ENCODE peak calls at places on chromosome 13, in eight cellular contexts. I, G, P, L, B, J, K and Q are unnamed samples.

GRCh38 chr13:35854286-35854685 is 276.9 kb downstream of the DCLK1 start:
- DNase-seq in I (no peak), G (no peak), P (no peak), L (no peak), B (no peak), J (no peak), K (no peak), Q (no peak)

GRCh38 chr13:23349127-23349897 is 84.2 kb downstream of the SACS start:
- DNase-seq in I (no peak), G (no peak), P (no peak), L (no peak), B (no peak), J (peak), K (no peak), Q (no peak)

GRCh38 chr13:101628900-101629299 is 176.4 kb downstream of the ITGBL1 start:
- DNase-seq in I (no peak), G (no peak), P (no peak), L (no peak), B (no peak), J (no peak), K (no peak), Q (no peak)

GRCh38 chr13:49996166-49996915 is 501 bp upstream of the TRIM13 start:
- DNase-seq in I (peak), G (peak), P (peak), L (peak), B (peak), J (peak), K (peak), Q (peak)

GRCh38 chr13:99614465-99614885 is 113.2 kb downstream of the TM9SF2 start:
- DNase-seq in I (peak), G (peak), P (peak), L (peak), B (no peak), J (peak), K (peak), Q (peak)

GRCh38 chr13:23456437-23456836 is 22.9 kb upstream of the SACS start:
- DNase-seq in I (no peak), G (no peak), P (no peak), L (no peak), B (no peak), J (no peak), K (no peak), Q (no peak)

GRCh38 chr13:82701021-82701420 is 1181.3 kb downstream of the SLITRK1 start:
- DNase-seq in I (no peak), G (no peak), P (no peak), L (no peak), B (no peak), J (no peak), K (no peak), Q (no peak)

GRCh38 chr13:82010780-82011179 is 1669.9 kb upstream of the SPRY2 start:
- DNase-seq in I (no peak), G (no peak), P (no peak), L (no peak), B (peak), J (no peak), K (no peak), Q (no peak)

GRCh38 chr13:99681695-99682094 is 180.4 kb downstream of the TM9SF2 start:
- DNase-seq in I (no peak), G (no peak), P (no peak), L (peak), B (no peak), J (no peak), K (no peak), Q (no peak)

GRCh38 chr13:32427852-32428580 is at the start of gene N4BP2L1:
- DNase-seq in I (peak), G (peak), P (peak), L (peak), B (peak), J (peak), K (peak), Q (peak)

GRCh38 chr13:101150998-101151397 is 265.3 kb downstream of the NALCN start:
- DNase-seq in I (no peak), G (no peak), P (no peak), L (no peak), B (peak), J (peak), K (no peak), Q (no peak)

GRCh38 chr13:41780736-41781708 is 179.9 kb downstream of the VWA8 start:
- DNase-seq in I (no peak), G (peak), P (peak), L (no peak), B (peak), J (peak), K (no peak), Q (no peak)

GRCh38 chr13:33204130-33204927 is 81.2 kb downstream of the STARD13 start:
- DNase-seq in I (peak), G (no peak), P (peak), L (no peak), B (peak), J (peak), K (peak), Q (peak)

GRCh38 chr13:91576590-91576989 is 178.2 kb downstream of the GPC5 start:
- DNase-seq in I (no peak), G (no peak), P (no peak), L (peak), B (no peak), J (no peak), K (no peak), Q (peak)
- TF ChIP-seq CTCF in I (no peak), G (no peak), P (no peak), L (peak), B (peak), J (no peak), K (no peak), Q (peak)

GRCh38 chr13:43264460-43264859 is 241.1 kb downstream of the DNAJC15 start:
- DNase-seq in I (no peak), G (no peak), P (no peak), L (no peak), B (no peak), J (no peak), K (no peak), Q (no peak)
- H3K4me3 ChIP-seq in I (no peak), G (no peak), P (no peak), L (no peak), B (no peak), J (no peak), K (no peak), Q (no peak)

GRCh38 chr13:30972888-30973377 is 40.5 kb downstream of the TEX26 start:
- DNase-seq in I (no peak), G (no peak), P (no peak), L (no peak), B (peak), J (no peak), K (no peak), Q (no peak)
- TF ChIP-seq CTCF in I (no peak), G (no peak), P (no peak), L (no peak), B (no peak), J (no peak), K (no peak), Q (no peak)

GRCh38 chr13:112735791-112736190 is 46.0 kb downstream of the ATP11A start:
- DNase-seq in I (no peak), G (no peak), P (no peak), L (no peak), B (no peak), J (no peak), K (peak), Q (no peak)
- H3K4me3 ChIP-seq in I (no peak), G (no peak), P (no peak), L (no peak), B (no peak), J (no peak), K (no peak), Q (no peak)

GRCh38 chr13:27622102-27622820 is 569 bp downstream of the POLR1D start:
- DNase-seq in I (no peak), G (no peak), P (peak), L (no peak), B (no peak), J (peak), K (peak), Q (no peak)
- TF ChIP-seq CTCF in I (no peak), G (peak), P (no peak), L (peak), B (peak), J (peak), K (peak), Q (peak)

DNA sequence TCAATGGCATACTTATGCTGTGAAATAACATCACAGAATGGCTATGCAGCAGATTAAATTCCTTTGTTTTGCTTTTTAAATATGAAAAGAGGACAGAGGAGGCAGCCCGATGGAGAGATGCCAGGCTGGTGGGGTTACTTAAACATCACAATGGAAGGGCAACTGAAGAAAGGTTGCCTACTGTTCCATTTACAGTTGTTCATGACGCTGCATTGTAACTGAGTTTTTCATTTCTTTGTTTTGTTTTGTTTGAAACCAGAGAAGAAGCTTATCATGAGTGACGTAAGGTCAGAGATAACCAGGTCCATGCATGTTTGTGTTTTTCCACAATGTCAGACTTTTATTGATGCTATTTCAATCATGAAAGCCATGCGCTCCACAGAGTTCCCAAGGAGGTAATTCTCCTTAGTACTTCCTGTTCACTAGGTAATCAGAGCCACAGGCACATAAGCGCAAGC is 273.8 kb downstream of the LHFPL6 start:
- DNase-seq in I (no peak), G (no peak), P (no peak), L (peak), B (peak), J (no peak), K (no peak), Q (no peak)
- H3K4me3 ChIP-seq in I (no peak), G (no peak), P (no peak), L (no peak), B (no peak), J (no peak), K (no peak), Q (no peak)